ENCODE peak calls at places on chromosome 9, in six cellular contexts. B is T-helper 2 cell, D is sciatic nerve, Q is AG08396, K is AG08395, J is DMS153. P is an unnamed sample.

GRCh38 chr9:133786371-133786753 is 48.2 kb upstream of the SARDH start:
- DNase-seq in D (no peak), Q (no peak), K (no peak), B (no peak), J (no peak), P (no peak)

GRCh38 chr9:120689860-120690259 is 24.4 kb downstream of the MEGF9 start:
- DNase-seq in Q (no peak), D (no peak), B (no peak), J (peak), K (no peak), P (no peak)

GRCh38 chr9:23811633-23812032 is 14.4 kb downstream of the ELAVL2 start:
- DNase-seq in D (no peak), Q (no peak), K (no peak), B (no peak), J (no peak), P (no peak)

GRCh38 chr9:81661339-81661738 is 28.0 kb downstream of the TLE1 start:
- DNase-seq in Q (no peak), B (no peak), K (no peak), J (no peak), D (no peak), P (no peak)

GRCh38 chr9:114250235-114250568 is 72.7 kb upstream of the ORM1 start:
- DNase-seq in B (no peak), K (peak), J (no peak), Q (peak), D (peak), P (no peak)

GRCh38 chr9:126498331-126498730 is 115.4 kb upstream of the LMX1B start:
- DNase-seq in D (no peak), B (no peak), K (no peak), J (no peak), Q (no peak), P (no peak)

GRCh38 chr9:37591775-37592107 is 656 bp downstream of the TOMM5 start:
- DNase-seq in D (no peak), B (no peak), Q (no peak), K (no peak), J (no peak), P (no peak)

GRCh38 chr9:124359426-124359825 is 55.8 kb downstream of the PSMB7 start:
- DNase-seq in D (no peak), J (no peak), K (no peak), Q (no peak), B (no peak), P (no peak)

GRCh38 chr9:119318371-119318770 is 50.9 kb downstream of the BRINP1 start:
- DNase-seq in D (no peak), Q (no peak), K (no peak), J (no peak), B (no peak), P (no peak)

GRCh38 chr9:95457769-95458168 is 59.0 kb downstream of the PTCH1 start:
- DNase-seq in J (no peak), D (no peak), B (no peak), Q (peak), K (no peak), P (no peak)

GRCh38 chr9:117400131-117400530 is 14.7 kb downstream of the ASTN2 start:
- DNase-seq in D (no peak), K (no peak), Q (no peak), J (peak), B (no peak), P (no peak)

GRCh38 chr9:136740971-136741884 is 1.5 kb downstream of the LCN10 start:
- DNase-seq in B (no peak), D (no peak), K (peak), J (no peak), Q (no peak), P (no peak)

GRCh38 chr9:88342246-88342645 is 46.0 kb upstream of the SPIN1 start:
- DNase-seq in D (no peak), Q (no peak), J (no peak), K (peak), B (no peak), P (no peak)

GRCh38 chr9:69131682-69132081 is 42.4 kb upstream of the TJP2 start:
- DNase-seq in D (no peak), K (peak), J (no peak), Q (peak), B (no peak), P (no peak)

GRCh38 chr9:16367605-16368424 is 502.7 kb downstream of the BNC2 start:
- DNase-seq in Q (peak), J (no peak), D (no peak), K (peak), B (no peak), P (no peak)